ENCODE peak calls at places on chromosomes 5 and 9, in five cellular contexts. H, W, U, M and N are unnamed samples.

GRCh38 chr5:131112424-131112823 is 52.6 kb downstream of the HINT1 start:
- DNase-seq in H (no peak), W (no peak), U (no peak), M (no peak), N (no peak)

GRCh38 chr5:13932006-13932405 is 12.5 kb downstream of the DNAH5 start:
- DNase-seq in H (no peak), W (no peak), U (no peak), M (no peak), N (no peak)

GRCh38 chr5:125602184-125602583 is 821.0 kb upstream of the GRAMD2B start:
- DNase-seq in H (no peak), W (no peak), U (peak; percentile 32), M (no peak), N (no peak)

GRCh38 chr9:7320139-7320538 is 479.4 kb downstream of the DMAC1 start:
- DNase-seq in H (no peak), W (no peak), U (peak; percentile 98), M (no peak), N (peak; percentile 33)

GRCh38 chr9:131735238-131736181 is 4.4 kb downstream of the RAPGEF1 start:
- DNase-seq in H (peak; percentile 86), W (no peak), U (no peak), M (peak; percentile 65), N (no peak)

GRCh38 chr5:140219068-140219971 is 44.3 kb downstream of the CYSTM1 start:
- DNase-seq in H (peak; percentile 60), W (no peak), U (no peak), M (peak; percentile 89), N (no peak)

GRCh38 chr9:127567898-127568617 is 44.0 kb upstream of the STXBP1 start:
- DNase-seq in H (peak; percentile 49), W (no peak), U (no peak), M (no peak), N (no peak)

GRCh38 chr5:136007271-136007670 is 21.5 kb upstream of the TGFBI start:
- DNase-seq in H (no peak), W (no peak), U (no peak), M (no peak), N (no peak)

GRCh38 chr5:41772071-41772470 is 98.2 kb downstream of the OXCT1 start:
- DNase-seq in H (no peak), W (no peak), U (no peak), M (no peak), N (no peak)

GRCh38 chr9:108850293-108850897 is 5.4 kb downstream of the ACTL7B start:
- DNase-seq in H (peak; percentile 17), W (no peak), U (peak; percentile 32), M (no peak), N (no peak)

GRCh38 chr9:136728080-136728547 is 14.6 kb downstream of the LCN10 start:
- DNase-seq in H (peak; percentile 95), W (peak; percentile 91), U (peak; percentile 88), M (peak; percentile 92), N (peak; percentile 60)

GRCh38 chr9:122382901-122383850 is 12.4 kb downstream of the PTGS1 start:
- DNase-seq in H (no peak), W (no peak), U (peak; percentile 50), M (no peak), N (peak; percentile 46)

GRCh38 chr5:31365776-31366175 is 166.1 kb downstream of the DROSHA start:
- DNase-seq in H (no peak), W (no peak), U (no peak), M (no peak), N (no peak)

GRCh38 chr5:122073023-122073422 is 5.0 kb downstream of the LOX start:
- DNase-seq in H (no peak), W (no peak), U (no peak), M (no peak), N (no peak)

GRCh38 chr9:76474419-76474818 is 15.4 kb downstream of the GCNT1 start:
- DNase-seq in H (no peak), W (no peak), U (no peak), M (no peak), N (no peak)

GRCh38 chr9:134128727-134129679 is 6.9 kb upstream of the WDR5 start:
- DNase-seq in H (no peak), W (no peak), U (no peak), M (no peak), N (no peak)

GRCh38 chr5:32446660-32447059 is 2.1 kb upstream of the ZFR start:
- DNase-seq in H (no peak), W (no peak), U (no peak), M (no peak), N (no peak)

GRCh38 chr5:81579525-81579924 is 171.4 kb downstream of the SSBP2 start:
- DNase-seq in H (no peak), W (no peak), U (peak; percentile 7), M (no peak), N (no peak)

GRCh38 chr5:120139039-120139438 is 325.1 kb upstream of the PRR16 start:
- DNase-seq in H (peak; percentile 14), W (no peak), U (peak; percentile 93), M (no peak), N (no peak)

GRCh38 chr9:92726971-92727715 is 37.5 kb downstream of the BICD2 start:
- DNase-seq in H (peak; percentile 26), W (no peak), U (no peak), M (no peak), N (no peak)

GRCh38 chr5:132458651-132459030 is 31.9 kb downstream of the IRF1 start:
- DNase-seq in H (no peak), W (no peak), U (no peak), M (no peak), N (peak; percentile 50)

GRCh38 chr5:111143910-111144309 is 51.8 kb downstream of the WDR36 start:
- DNase-seq in H (no peak), W (no peak), U (peak; percentile 64), M (peak; percentile 21), N (peak; percentile 55)

GRCh38 chr5:144436007-144436406 is 265.3 kb downstream of the KCTD16 start:
- DNase-seq in H (no peak), W (no peak), U (no peak), M (no peak), N (no peak)

GRCh38 chr5:132754111-132754510 is 6.9 kb downstream of the CCNI2 start:
- DNase-seq in H (no peak), W (no peak), U (no peak), M (no peak), N (no peak)

GRCh38 chr9:115673599-115673998 is 480.0 kb upstream of the PAPPA start:
- DNase-seq in H (no peak), W (no peak), U (peak; percentile 58), M (no peak), N (no peak)

GRCh38 chr9:77954018-77954417 is 77.6 kb downstream of the GNAQ start:
- DNase-seq in H (no peak), W (no peak), U (peak; percentile 64), M (no peak), N (no peak)

GRCh38 chr9:122179690-122180074 is 20.0 kb downstream of the MORN5 start:
- DNase-seq in H (peak; percentile 54), W (no peak), U (peak; percentile 29), M (no peak), N (no peak)

GRCh38 chr5:150302301-150303069 is at the start of gene ARSI:
- DNase-seq in H (peak; percentile 70), W (no peak), U (no peak), M (peak; percentile 19), N (no peak)

GRCh38 chr9:126219166-126219565 is 107.5 kb upstream of the MVB12B start:
- DNase-seq in H (no peak), W (no peak), U (no peak), M (no peak), N (no peak)

GRCh38 chr5:317086-317811 is 4.3 kb upstream of the AHRR start:
- DNase-seq in H (peak; percentile 51), W (peak; percentile 36), U (peak; percentile 76), M (no peak), N (no peak)

GRCh38 chr5:139758510-139759036 is 37.0 kb upstream of the PSD2 start:
- DNase-seq in H (no peak), W (no peak), U (no peak), M (no peak), N (no peak)